ENCODE peak calls at places on chromosomes 7 and 10, in seven cellular contexts. J is mesendoderm, Y is IMR-90, A is mesenchymal stem cell, I is neuronal stem cell, W is H9, S is trophoblast cell. B is an unnamed sample.

GRCh38 chr7:136869006-136869961 is 832 bp downstream of the CHRM2 start:
- DNase-seq in J (peak), Y (peak), A (peak), I (peak), W (peak), S (no peak), B (peak)

GRCh38 chr7:91287685-91288084 is 23.5 kb downstream of the FZD1 start:
- DNase-seq in J (no peak), Y (peak), A (no peak), I (no peak), W (no peak), S (no peak), B (no peak)

GRCh38 chr7:76381814-76382213 is 23.0 kb upstream of the YWHAG start:
- DNase-seq in J (no peak), Y (no peak), A (no peak), I (no peak), W (no peak), S (no peak), B (no peak)

GRCh38 chr10:120012566-120012965 is 120.0 kb downstream of the SEC23IP start:
- DNase-seq in J (peak), Y (peak), A (no peak), I (no peak), W (no peak), S (peak), B (no peak)

GRCh38 chr10:102626026-102626686 is 18.1 kb upstream of the TRIM8 start:
- DNase-seq in J (peak), Y (no peak), A (no peak), I (no peak), W (no peak), S (no peak), B (no peak)

GRCh38 chr7:90111-91063 is 102.0 kb upstream of the FAM20C start:
- DNase-seq in J (no peak), Y (peak), A (peak), I (no peak), W (no peak), S (no peak), B (no peak)

GRCh38 chr10:131642966-131643365 is 257.8 kb upstream of the PPP2R2D start:
- DNase-seq in J (no peak), Y (no peak), A (no peak), I (no peak), W (no peak), S (no peak), B (no peak)

GRCh38 chr10:89082086-89082485 is 91.5 kb downstream of the FAS start:
- DNase-seq in J (no peak), Y (no peak), A (no peak), I (no peak), W (no peak), S (no peak), B (no peak)

GRCh38 chr10:92387289-92387940 is 96.4 kb downstream of the MARCHF5 start:
- DNase-seq in J (peak), Y (peak), A (peak), I (peak), W (peak), S (peak), B (peak)

GRCh38 chr10:43265799-43266721 is 805 bp downstream of the RASGEF1A start:
- DNase-seq in J (peak), Y (no peak), A (no peak), I (no peak), W (peak), S (no peak), B (no peak)

GRCh38 chr7:74275401-74275881 is 13.8 kb upstream of the CLIP2 start:
- DNase-seq in J (peak), Y (no peak), A (no peak), I (no peak), W (peak), S (no peak), B (peak)

GRCh38 chr10:46257099-46257498 is 29.7 kb upstream of the ANTXRL start:
- DNase-seq in J (no peak), Y (no peak), A (no peak), I (no peak), W (no peak), S (no peak), B (no peak)

GRCh38 chr7:141258559-141258958 is 184.7 kb downstream of the TMEM178B start:
- DNase-seq in J (no peak), Y (no peak), A (no peak), I (no peak), W (no peak), S (no peak), B (no peak)

GRCh38 chr10:101504438-101504837 is 83.6 kb downstream of the POLL start:
- DNase-seq in J (no peak), Y (no peak), A (no peak), I (no peak), W (no peak), S (no peak), B (no peak)

GRCh38 chr7:108222236-108222892 is 92.2 kb upstream of the LAMB4 start:
- DNase-seq in J (peak), Y (peak), A (peak), I (no peak), W (peak), S (peak), B (no peak)

GRCh38 chr10:12237265-12238220 is 41.6 kb downstream of the CDC123 start:
- DNase-seq in J (no peak), Y (no peak), A (no peak), I (no peak), W (no peak), S (no peak), B (no peak)

GRCh38 chr7:129315916-129316315 is 91.1 kb downstream of the AHCYL2 start:
- DNase-seq in J (no peak), Y (no peak), A (no peak), I (no peak), W (no peak), S (no peak), B (no peak)

GRCh38 chr10:91410638-91411367 is 659 bp downstream of the HECTD2 start:
- DNase-seq in J (peak), Y (peak), A (peak), I (no peak), W (no peak), S (no peak), B (no peak)

GRCh38 chr10:22606164-22606614 is 108.2 kb downstream of the PIP4K2A start:
- DNase-seq in J (no peak), Y (peak), A (peak), I (no peak), W (no peak), S (peak), B (no peak)

GRCh38 chr10:17544465-17544864 is 72.7 kb downstream of the HACD1 start:
- DNase-seq in J (no peak), Y (peak), A (no peak), I (no peak), W (no peak), S (no peak), B (no peak)

GRCh38 chr7:117145952-117146475 is 176.8 kb downstream of the WNT2 start:
- DNase-seq in J (no peak), Y (no peak), A (no peak), I (no peak), W (no peak), S (peak), B (no peak)

GRCh38 chr7:132767378-132767777 is 191.1 kb upstream of the PLXNA4 start:
- DNase-seq in J (no peak), Y (no peak), A (no peak), I (no peak), W (no peak), S (no peak), B (no peak)

GRCh38 chr7:25643770-25644394 is 415.6 kb upstream of the NPVF start:
- DNase-seq in J (no peak), Y (no peak), A (no peak), I (no peak), W (no peak), S (no peak), B (no peak)

GRCh38 chr10:23399701-23400144 is 39.2 kb upstream of the OTUD1 start:
- DNase-seq in J (no peak), Y (peak), A (peak), I (no peak), W (no peak), S (peak), B (no peak)

GRCh38 chr10:24929056-24929544 is 23.3 kb downstream of the PRTFDC1 start:
- DNase-seq in J (no peak), Y (no peak), A (peak), I (no peak), W (no peak), S (no peak), B (no peak)

GRCh38 chr10:24929904-24930303 is 22.5 kb downstream of the PRTFDC1 start:
- DNase-seq in J (no peak), Y (no peak), A (no peak), I (no peak), W (no peak), S (no peak), B (no peak)

GRCh38 chr10:24928163-24928562 is 24.2 kb downstream of the PRTFDC1 start:
- DNase-seq in J (no peak), Y (no peak), A (no peak), I (no peak), W (no peak), S (no peak), B (no peak)

GRCh38 chr10:24930427-24930826 is 22.0 kb downstream of the PRTFDC1 start:
- DNase-seq in J (no peak), Y (no peak), A (no peak), I (no peak), W (no peak), S (no peak), B (no peak)

DNA sequence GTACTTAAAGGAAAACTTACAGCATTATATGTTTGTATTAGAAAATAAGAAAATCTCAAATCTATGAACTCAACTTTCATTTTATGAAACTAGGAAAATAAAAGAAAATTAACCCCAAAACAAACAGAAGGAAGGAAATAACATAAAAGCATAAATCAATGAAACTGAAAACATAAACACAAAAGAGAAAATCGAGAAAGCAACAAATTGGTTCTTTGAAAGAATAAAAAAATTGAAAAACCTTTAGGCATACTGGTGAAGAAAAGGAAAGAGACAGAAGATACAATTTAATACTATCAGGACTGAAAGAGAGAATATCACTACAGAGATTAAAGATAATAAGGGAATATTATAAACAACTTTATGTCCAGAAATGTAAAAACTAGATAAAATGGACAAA is 21.2 kb downstream of the PRTFDC1 start:
- DNase-seq in J (no peak), Y (no peak), A (no peak), I (no peak), W (no peak), S (no peak), B (no peak)
- H3K18ac ChIP-seq in J (no peak), Y (no peak), A (no peak), I (no peak), W (no peak), S (no peak), B (no peak)

GRCh38 chr10:27838291-27838690 is 92.7 kb upstream of the MKX start:
- DNase-seq in J (no peak), Y (no peak), A (no peak), I (no peak), W (no peak), S (no peak), B (no peak)

DNA sequence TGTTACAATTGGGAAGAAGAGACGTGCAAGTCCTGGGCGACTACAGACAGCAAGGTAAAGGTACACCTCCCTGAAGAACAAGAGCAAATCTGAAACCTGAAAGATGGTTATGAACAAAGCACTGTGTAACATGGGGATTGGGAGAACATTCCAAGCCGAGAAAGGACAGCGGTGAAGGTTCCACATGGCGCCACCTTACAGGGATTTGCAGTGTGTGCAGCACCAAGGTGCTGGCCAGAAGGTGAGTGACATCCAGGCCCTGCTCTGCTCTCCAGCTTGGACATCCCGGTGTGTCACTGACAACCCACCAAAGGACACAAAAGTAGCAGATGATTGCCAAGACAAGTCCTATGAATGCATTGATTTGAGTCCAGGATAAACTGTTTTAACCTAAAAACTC is 88.2 kb upstream of the MKX start:
- DNase-seq in J (no peak), Y (no peak), A (no peak), I (no peak), W (no peak), S (no peak), B (no peak)
- H3K18ac ChIP-seq in J (no peak), Y (no peak), A (no peak), I (no peak), W (no peak), S (no peak), B (peak)

DNA sequence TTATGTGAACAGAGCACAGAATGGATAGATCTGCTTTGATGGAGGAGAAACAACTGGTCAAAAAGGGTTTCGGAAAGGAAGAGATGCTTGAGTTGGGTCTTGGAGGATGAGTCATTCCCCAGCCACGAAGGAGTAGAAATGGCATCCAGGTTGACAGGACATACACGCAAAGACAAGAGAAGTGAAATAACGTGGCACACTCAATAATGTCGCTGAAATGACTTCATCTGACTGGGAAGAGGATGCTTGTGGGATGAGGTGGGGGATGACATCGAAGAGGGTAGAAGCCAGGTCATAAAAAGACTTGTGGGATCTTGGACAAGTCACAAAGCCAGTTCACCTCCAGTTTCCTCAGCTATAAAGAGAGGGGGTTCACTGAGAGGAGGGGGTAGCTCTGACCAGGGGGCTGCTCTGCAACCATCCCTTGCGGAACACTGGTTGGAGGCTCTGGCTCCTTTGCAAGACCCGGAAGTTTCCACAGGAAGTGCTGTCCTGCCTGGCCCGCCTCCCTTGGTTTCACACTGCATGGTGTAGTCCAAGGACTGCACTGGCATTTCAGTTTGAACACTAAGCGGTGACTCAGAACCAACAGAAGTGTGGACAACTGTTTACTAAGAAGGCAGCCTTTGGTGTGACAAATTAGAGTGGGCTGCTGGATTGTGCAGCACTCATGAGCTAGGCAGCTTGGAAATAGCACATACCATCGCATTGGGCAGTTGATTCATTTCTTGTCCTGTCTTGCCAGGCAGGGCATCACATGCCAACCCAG is 189.9 kb upstream of the ADO start:
- DNase-seq in J (no peak), Y (peak), A (peak), I (no peak), W (no peak), S (no peak), B (no peak)
- H3K18ac ChIP-seq in J (no peak), Y (peak), A (peak), I (no peak), W (no peak), S (no peak), B (no peak)

DNA sequence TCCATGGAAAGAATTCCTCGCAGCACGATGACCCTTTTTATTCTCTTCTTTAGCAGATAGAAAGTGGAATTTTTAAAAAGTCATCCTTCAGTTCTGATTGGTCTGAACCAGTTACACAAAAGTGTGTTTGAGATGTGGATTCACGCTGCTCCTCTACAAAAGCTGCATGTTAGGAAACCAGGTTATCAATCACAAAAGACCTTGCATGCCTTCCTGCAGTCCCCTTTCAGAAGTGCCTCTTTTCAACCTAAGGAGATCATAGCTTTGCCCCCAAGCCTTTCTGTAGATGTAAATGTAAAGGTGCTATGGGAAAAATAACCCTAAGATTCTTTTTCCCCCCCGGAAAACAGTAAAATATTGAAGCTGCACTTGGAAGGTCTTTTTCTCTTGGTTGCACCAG is 299.7 kb downstream of the PLXDC2 start:
- DNase-seq in J (no peak), Y (no peak), A (no peak), I (no peak), W (peak), S (no peak), B (no peak)
- H3K18ac ChIP-seq in J (no peak), Y (no peak), A (no peak), I (no peak), W (no peak), S (no peak), B (peak)

GRCh38 chr7:19390795-19391194 is 245.6 kb upstream of the FERD3L start:
- DNase-seq in J (no peak), Y (no peak), A (peak), I (no peak), W (no peak), S (no peak), B (no peak)
- H3K18ac ChIP-seq in J (no peak), Y (no peak), A (no peak), I (no peak), W (no peak), S (no peak), B (no peak)

GRCh38 chr10:117900280-117900679 is 146.5 kb downstream of the RAB11FIP2 start:
- DNase-seq in J (no peak), Y (no peak), A (no peak), I (no peak), W (no peak), S (no peak), B (no peak)

GRCh38 chr10:117899181-117899683 is 147.5 kb downstream of the RAB11FIP2 start:
- DNase-seq in J (no peak), Y (no peak), A (no peak), I (no peak), W (peak), S (no peak), B (no peak)

GRCh38 chr10:117892681-117893220 is 154.0 kb downstream of the RAB11FIP2 start:
- DNase-seq in J (no peak), Y (no peak), A (no peak), I (no peak), W (no peak), S (no peak), B (no peak)

GRCh38 chr10:117894339-117894738 is 152.4 kb downstream of the RAB11FIP2 start:
- DNase-seq in J (no peak), Y (no peak), A (no peak), I (no peak), W (no peak), S (no peak), B (no peak)

GRCh38 chr10:117896517-117896916 is 150.2 kb downstream of the RAB11FIP2 start:
- DNase-seq in J (no peak), Y (no peak), A (no peak), I (no peak), W (no peak), S (no peak), B (no peak)
- H3K18ac ChIP-seq in J (no peak), Y (no peak), A (no peak), I (no peak), W (no peak), S (no peak), B (no peak)

GRCh38 chr7:51269321-51269720 is 47.3 kb downstream of the COBL start:
- DNase-seq in J (no peak), Y (no peak), A (no peak), I (no peak), W (no peak), S (no peak), B (no peak)
- H3K18ac ChIP-seq in J (no peak), Y (no peak), A (no peak), I (peak), W (no peak), S (no peak), B (no peak)

GRCh38 chr7:64509583-64509982 is 53.3 kb downstream of the ZNF680 start:
- DNase-seq in J (peak), Y (no peak), A (no peak), I (no peak), W (no peak), S (no peak), B (no peak)
- H3K18ac ChIP-seq in J (no peak), Y (no peak), A (no peak), I (no peak), W (no peak), S (no peak), B (no peak)

DNA sequence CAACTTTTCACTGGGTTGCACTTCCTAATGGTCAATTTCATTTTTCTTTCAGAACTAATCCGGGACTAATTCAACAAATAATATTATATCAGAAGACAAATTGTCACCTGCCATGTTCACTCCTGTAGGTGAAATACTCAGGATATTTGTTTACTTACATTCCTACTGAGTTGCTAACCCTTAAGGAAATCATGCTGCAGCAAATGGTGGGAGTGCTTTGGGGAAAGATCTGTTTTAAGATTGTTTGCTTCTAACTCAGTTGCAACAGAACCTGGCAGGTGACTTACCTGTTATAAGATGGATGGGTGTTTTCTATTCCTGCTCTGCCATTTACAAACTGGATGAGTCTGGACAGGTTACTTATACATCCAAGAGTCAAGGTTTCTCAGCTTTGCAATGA is 81.8 kb downstream of the ZNF248 start:
- DNase-seq in J (no peak), Y (no peak), A (no peak), I (no peak), W (no peak), S (no peak), B (no peak)
- H3K18ac ChIP-seq in J (no peak), Y (no peak), A (no peak), I (no peak), W (no peak), S (no peak), B (no peak)

GRCh38 chr7:96685755-96686154 is 23.9 kb downstream of the SEM1 start:
- DNase-seq in J (no peak), Y (no peak), A (no peak), I (no peak), W (no peak), S (no peak), B (no peak)

GRCh38 chr7:96691692-96692091 is 18.0 kb downstream of the SEM1 start:
- DNase-seq in J (no peak), Y (no peak), A (no peak), I (no peak), W (no peak), S (no peak), B (no peak)

GRCh38 chr7:96689414-96689813 is 20.2 kb downstream of the SEM1 start:
- DNase-seq in J (no peak), Y (no peak), A (no peak), I (no peak), W (no peak), S (no peak), B (no peak)

GRCh38 chr7:96685353-96685752 is 24.3 kb downstream of the SEM1 start:
- DNase-seq in J (no peak), Y (no peak), A (no peak), I (no peak), W (no peak), S (no peak), B (no peak)

DNA sequence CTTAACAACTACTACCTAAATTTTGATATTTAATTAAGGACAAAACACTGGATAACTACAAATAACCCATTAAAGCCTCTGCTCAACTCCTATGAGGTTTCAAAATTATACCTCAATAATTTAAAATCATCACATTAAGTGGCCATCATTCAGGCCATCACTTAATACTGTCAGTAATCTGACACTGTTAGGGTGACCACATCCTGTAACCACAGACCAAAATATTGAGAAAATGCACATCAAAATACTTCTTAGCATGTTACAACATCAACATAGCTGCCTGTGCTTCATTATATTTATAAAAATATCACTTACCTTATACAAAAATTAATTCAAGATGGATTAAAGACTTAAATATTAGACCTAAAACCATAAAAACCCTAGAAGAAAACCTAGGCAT is 23.3 kb downstream of the SEM1 start:
- DNase-seq in J (no peak), Y (no peak), A (no peak), I (no peak), W (no peak), S (no peak), B (no peak)
- H3K18ac ChIP-seq in J (no peak), Y (no peak), A (no peak), I (no peak), W (no peak), S (no peak), B (no peak)

B was measured in H1.